ENCODE peak calls at places on chromosomes 1 and 21, in seven cellular contexts. R is RWPE1, W is GM03348, G is SJCRH30, C is uterus, X is T1000, O is midbrain. Z is an unnamed sample.

GRCh38 chr1:176515310-176515709 is 52.3 kb downstream of the PAPPA2 start:
- DNase-seq in R (peak), C (no peak), W (peak), O (no peak), X (peak), G (peak), Z (peak)

GRCh38 chr1:234533975-234534876 is 55.2 kb upstream of the TARBP1 start:
- DNase-seq in C (peak), R (peak), X (no peak), G (peak), O (peak), W (peak), Z (no peak)

GRCh38 chr21:15222711-15223110 is 157.9 kb upstream of the NRIP1 start:
- DNase-seq in G (no peak), O (no peak), R (no peak), X (no peak), W (no peak), C (no peak), Z (no peak)

GRCh38 chr1:77825356-77825709 is 45.9 kb downstream of the MIGA1 start:
- DNase-seq in G (peak), C (no peak), W (peak), X (no peak), O (no peak), R (peak), Z (peak)

GRCh38 chr1:38745476-38746410 is 113.8 kb downstream of the RRAGC start:
- DNase-seq in G (no peak), W (no peak), O (no peak), R (peak), C (no peak), X (no peak), Z (no peak)

GRCh38 chr1:6614953-6615785 is 1.6 kb downstream of the PHF13 start:
- DNase-seq in R (peak), X (no peak), G (no peak), W (peak), O (no peak), C (peak), Z (no peak)

GRCh38 chr1:220219136-220219442 is 53.2 kb downstream of the RAB3GAP2 start:
- DNase-seq in O (no peak), G (no peak), C (no peak), X (no peak), R (no peak), W (no peak), Z (no peak)

GRCh38 chr1:30388386-30388785 is 335.0 kb downstream of the MATN1 start:
- DNase-seq in W (no peak), X (no peak), C (no peak), O (no peak), G (no peak), R (no peak), Z (no peak)

GRCh38 chr1:99681583-99681982 is 35.7 kb downstream of the PALMD start:
- DNase-seq in X (peak), G (peak), C (no peak), R (no peak), W (no peak), O (no peak), Z (no peak)

GRCh38 chr1:210441028-210441427 is 112.3 kb downstream of the HHAT start:
- DNase-seq in O (no peak), W (no peak), X (no peak), G (peak), R (no peak), C (no peak), Z (no peak)

Z was measured in H54.